ENCODE peak calls at places on chromosomes 12 and 14, in four cellular contexts. Q is GM12878, N is SK-N-SH, P is K562. U is an unnamed sample.

GRCh38 chr14:73833530-73834257 is 17.9 kb upstream of the PTGR2 start:
- DNase-seq in Q (no peak), N (no peak), P (no peak), U (no peak)

GRCh38 chr14:73397810-73398209 is 60.5 kb downstream of the NUMB start:
- DNase-seq in Q (no peak), N (no peak), P (no peak), U (no peak)

GRCh38 chr12:108583971-108584370 is 13.9 kb downstream of the TMEM119 start:
- DNase-seq in Q (no peak), N (no peak), P (no peak), U (no peak)

GRCh38 chr14:66974397-66975025 is 214.7 kb upstream of the GARIN2 start:
- DNase-seq in Q (no peak), N (no peak), P (no peak), U (no peak)

GRCh38 chr14:58731465-58732330 is 93.9 kb downstream of the DACT1 start:
- DNase-seq in Q (no peak), N (no peak), P (no peak), U (no peak)

GRCh38 chr12:13851828-13852227 is 129.6 kb downstream of the GRIN2B start:
- DNase-seq in Q (no peak), N (no peak), P (no peak), U (no peak)

GRCh38 chr12:52585951-52586350 is 12.3 kb upstream of the KRT74 start:
- DNase-seq in Q (no peak), N (no peak), P (peak; percentile 21), U (no peak)

GRCh38 chr12:108121353-108121752 is 7.7 kb upstream of the WSCD2 start:
- DNase-seq in Q (no peak), N (no peak), P (no peak), U (no peak)

GRCh38 chr12:121288158-121288848 is 8.2 kb downstream of the CAMKK2 start:
- DNase-seq in Q (no peak), N (no peak), P (no peak), U (peak; percentile 40)

GRCh38 chr14:56487090-56487667 is 92.4 kb upstream of the TMEM260 start:
- DNase-seq in Q (no peak), N (no peak), P (peak; percentile 5), U (no peak)

GRCh38 chr12:56601503-56601902 is 28.6 kb downstream of the BAZ2A start:
- DNase-seq in Q (no peak), N (peak; percentile 43), P (peak; percentile 48), U (peak; percentile 27)

GRCh38 chr12:87217486-87217885 is 811.7 kb downstream of the C12orf50 start:
- DNase-seq in Q (no peak), N (no peak), P (no peak), U (no peak)

GRCh38 chr12:55280991-55281390 is 15.4 kb downstream of the OR6C6 start:
- DNase-seq in Q (no peak), N (no peak), P (no peak), U (no peak)

GRCh38 chr12:125773033-125773432 is 707.8 kb downstream of the AACS start:
- DNase-seq in Q (no peak), N (peak; percentile 52), P (peak; percentile 47), U (peak; percentile 33)

GRCh38 chr12:128513831-128514230 is 246.9 kb downstream of the TMEM132C start:
- DNase-seq in Q (no peak), N (no peak), P (no peak), U (no peak)

GRCh38 chr12:96352161-96352835 is 47.9 kb downstream of the CDK17 start:
- DNase-seq in Q (no peak), N (no peak), P (no peak), U (peak; percentile 16)

DNA sequence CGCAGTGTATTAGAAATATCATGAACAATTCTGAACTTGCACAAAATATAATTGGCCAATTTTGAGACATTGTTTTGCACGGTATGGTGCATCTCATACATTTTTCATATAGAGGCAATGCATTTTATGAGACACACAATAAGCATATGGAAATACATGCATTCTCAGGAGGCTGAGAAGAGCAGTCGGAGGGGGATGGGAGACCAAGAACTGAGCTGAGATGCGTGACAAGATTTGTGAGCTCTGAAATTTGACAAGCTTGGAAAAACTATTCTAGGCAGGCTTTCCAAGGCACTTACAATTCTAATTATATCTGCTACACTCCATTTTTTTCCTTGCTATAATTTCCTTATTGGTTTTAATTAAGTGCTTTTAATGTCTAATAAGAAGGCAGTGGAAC is 303.6 kb upstream of the PRICKLE1 start:
- DNase-seq in Q (no peak), N (no peak), P (no peak), U (no peak)
- TF ChIP-seq REST in Q (no peak), N (no peak), P (no peak), U (no peak)

GRCh38 chr12:45613306-45613705 is 116.2 kb upstream of the ARID2 start:
- DNase-seq in Q (no peak), N (no peak), P (no peak), U (no peak)
- TF ChIP-seq GABPA in Q (no peak), N (no peak), P (no peak), U (no peak)

DNA sequence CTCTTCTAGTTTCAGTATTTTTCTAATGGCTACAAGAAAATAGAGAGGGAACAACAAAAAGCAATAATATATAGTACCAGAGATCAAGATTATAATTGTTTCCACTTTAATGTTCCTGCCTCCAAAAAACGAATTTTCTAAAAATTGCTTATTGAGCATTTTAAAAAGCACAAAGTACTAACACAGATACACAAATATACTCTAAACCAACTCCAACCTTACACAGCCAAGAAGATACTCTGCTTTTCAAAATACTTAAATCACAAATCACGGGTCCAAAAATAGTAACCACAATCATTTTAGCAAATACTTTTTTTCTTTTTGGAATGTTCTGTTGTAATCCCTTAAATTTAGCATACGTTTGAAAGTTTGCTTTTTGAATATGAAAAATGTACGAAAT is 2.0 kb downstream of the YAF2 start:
- DNase-seq in Q (no peak), N (no peak), P (no peak), U (no peak)
- H3K4me3 ChIP-seq in Q (peak overlapping the region; percentile 42), N (peak overlapping the region; percentile 90), P (no peak overlapping the region), U (no peak overlapping the region)

DNA sequence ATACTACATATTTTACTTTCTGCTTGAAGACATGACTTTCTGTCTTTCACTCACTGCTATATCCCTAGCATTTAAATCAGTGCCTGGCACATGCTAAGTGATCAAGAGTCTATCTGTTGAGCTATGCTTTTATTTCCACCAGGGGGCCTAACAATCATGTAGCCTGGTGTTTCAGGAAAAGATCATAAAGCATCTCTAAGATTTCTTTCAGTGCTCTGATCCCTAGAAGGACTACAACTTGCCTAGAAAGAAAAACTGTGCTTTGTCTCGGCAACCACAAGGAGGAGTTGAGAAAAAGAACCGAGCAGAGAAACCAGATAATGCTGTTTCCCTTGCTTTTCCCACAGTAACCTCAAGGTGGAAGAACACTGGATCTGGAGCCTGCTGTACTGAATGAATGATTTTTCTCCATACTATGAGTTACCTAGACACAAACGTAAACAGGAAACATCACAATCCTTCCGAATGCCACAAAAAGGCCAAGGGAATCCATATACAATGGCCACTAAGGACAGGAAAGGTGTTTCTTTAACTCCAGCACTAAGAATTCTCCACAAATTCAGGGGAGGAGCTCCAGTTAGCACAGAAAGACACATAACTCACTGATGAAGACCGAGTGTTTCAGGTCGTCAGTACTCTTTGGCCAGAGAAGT is 1.2 kb downstream of the CRY1 start:
- DNase-seq in Q (peak; percentile 21), N (peak; percentile 57), P (peak; percentile 84), U (peak; percentile 58)
- TF ChIP-seq REST in Q (no peak), N (no peak), P (no peak), U (no peak)

DNA sequence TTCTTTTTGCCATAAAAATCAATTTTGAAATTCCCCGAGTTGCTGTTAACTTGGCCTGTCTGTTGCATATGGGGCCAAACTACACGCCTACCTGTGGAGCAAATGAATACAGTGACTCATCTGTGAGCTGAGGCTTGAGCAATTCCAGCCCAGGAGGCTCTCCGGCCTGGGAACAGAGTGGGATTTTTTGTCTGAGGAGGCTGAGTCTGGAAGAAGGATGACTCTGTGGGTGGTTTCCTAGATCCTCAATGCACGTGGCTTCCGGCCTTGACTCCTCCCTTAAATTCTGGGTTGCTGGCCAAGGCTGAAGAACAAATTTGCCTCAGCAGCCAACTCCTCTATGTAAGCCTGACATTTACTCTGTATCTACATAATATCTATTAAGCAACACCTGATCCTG is 124.1 kb downstream of the SSPN start:
- DNase-seq in Q (no peak), N (no peak), P (no peak), U (no peak)
- TF ChIP-seq GABPA in Q (no peak), N (no peak), P (no peak), U (no peak)

GRCh38 chr12:27309293-27309994 is 23.2 kb upstream of the BMAL2 start:
- DNase-seq in Q (no peak), N (no peak), P (no peak), U (no peak)
- H3K4me3 ChIP-seq in Q (no peak overlapping the region), N (no peak overlapping the region), P (no peak overlapping the region), U (no peak overlapping the region)

GRCh38 chr12:76065917-76066316 is 18.6 kb downstream of the NAP1L1 start:
- DNase-seq in Q (no peak), N (no peak), P (no peak), U (no peak)

GRCh38 chr12:76064904-76065303 is 19.6 kb downstream of the NAP1L1 start:
- DNase-seq in Q (no peak), N (no peak), P (no peak), U (no peak)

GRCh38 chr12:76057316-76057715 is 25.7 kb upstream of the PHLDA1 start:
- DNase-seq in Q (no peak), N (no peak), P (no peak), U (no peak)

GRCh38 chr12:76055393-76055792 is 23.8 kb upstream of the PHLDA1 start:
- DNase-seq in Q (no peak), N (no peak), P (no peak), U (no peak)

DNA sequence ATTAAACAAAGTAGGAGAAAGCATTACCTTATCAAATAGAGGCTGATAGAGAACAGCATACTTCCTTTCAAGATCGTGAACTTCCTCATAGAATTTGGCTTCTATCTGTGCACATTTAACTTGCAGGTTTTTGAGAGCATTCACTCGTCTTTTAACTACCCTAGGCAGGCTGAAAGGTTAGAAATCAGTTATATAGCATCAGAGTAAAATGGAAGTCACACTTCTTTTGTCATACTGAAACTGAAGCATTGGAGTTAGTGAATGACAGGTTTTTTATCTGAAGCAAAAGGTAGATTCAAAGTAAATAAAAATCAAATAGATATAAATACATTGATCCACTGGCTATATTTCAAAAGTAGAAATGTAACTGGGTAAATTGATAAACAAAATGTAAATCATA is 24.4 kb downstream of the NAP1L1 start:
- DNase-seq in Q (no peak), N (no peak), P (no peak), U (no peak)
- TF ChIP-seq REST in Q (no peak), N (no peak), P (no peak), U (no peak)

GRCh38 chr14:77011226-77011762 is 17.2 kb downstream of the IRF2BPL start:
- DNase-seq in Q (no peak), N (no peak), P (no peak), U (no peak)

GRCh38 chr14:77018785-77019184 is 9.7 kb downstream of the IRF2BPL start:
- DNase-seq in Q (no peak), N (no peak), P (no peak), U (no peak)

GRCh38 chr14:77014734-77015133 is 13.8 kb downstream of the IRF2BPL start:
- DNase-seq in Q (no peak), N (no peak), P (no peak), U (no peak)

GRCh38 chr14:77012193-77012592 is 16.3 kb downstream of the IRF2BPL start:
- DNase-seq in Q (no peak), N (no peak), P (no peak), U (no peak)

GRCh38 chr14:77014004-77014604 is 14.4 kb downstream of the IRF2BPL start:
- DNase-seq in Q (no peak), N (peak; percentile 71), P (no peak), U (no peak)
- TF ChIP-seq GABPA in Q (no peak), N (no peak), P (no peak), U (no peak)

U was measured in HL-60.